ENCODE peak calls at places on chromosomes 1 and 21, in eight cellular contexts. X, V, K, I, F, Q, C and J are unnamed samples.

GRCh38 chr1:37303884-37304574 is 170.4 kb upstream of the ZC3H12A start:
- DNase-seq in I (no peak), C (no peak), V (no peak), Q (peak), X (no peak), F (no peak), K (no peak), J (no peak)

GRCh38 chr1:67987046-67987799 is 63.2 kb downstream of the DIRAS3 start:
- DNase-seq in I (no peak), C (no peak), K (no peak), F (no peak), Q (no peak), X (peak), V (peak), J (no peak)

GRCh38 chr1:179164494-179164893 is 65.0 kb downstream of the ABL2 start:
- DNase-seq in X (peak), C (no peak), K (peak), I (peak), F (no peak), Q (no peak), V (peak), J (no peak)

GRCh38 chr1:176904057-176904815 is 260.3 kb downstream of the ASTN1 start:
- DNase-seq in I (no peak), F (no peak), K (no peak), X (no peak), Q (no peak), C (no peak), V (no peak), J (no peak)

GRCh38 chr1:154418062-154418897 is 13.1 kb downstream of the IL6R start:
- DNase-seq in Q (peak), F (no peak), I (no peak), C (no peak), V (no peak), X (no peak), K (no peak), J (no peak)

GRCh38 chr21:14366998-14367397 is 15.9 kb downstream of the HSPA13 start:
- DNase-seq in I (no peak), C (no peak), Q (no peak), F (no peak), X (no peak), V (no peak), K (no peak), J (no peak)

GRCh38 chr1:32893198-32894018 is 7.1 kb downstream of the HPCA start:
- DNase-seq in X (peak), C (no peak), I (no peak), K (no peak), Q (peak), F (peak), V (peak), J (no peak)

GRCh38 chr1:161502641-161503393 is 2.4 kb upstream of the FCGR2A start:
- DNase-seq in X (peak), I (peak), C (no peak), K (no peak), F (no peak), V (no peak), Q (no peak), J (no peak)

GRCh38 chr1:111424281-111424680 is 3.3 kb downstream of the OVGP1 start:
- DNase-seq in F (no peak), Q (no peak), I (no peak), K (no peak), C (no peak), X (no peak), V (no peak), J (no peak)

GRCh38 chr21:45894107-45894810 is 87.3 kb upstream of the COL6A1 start:
- DNase-seq in X (peak), K (no peak), I (no peak), V (peak), F (no peak), Q (no peak), C (no peak), J (no peak)

GRCh38 chr1:56489695-56490094 is 89.7 kb downstream of the PLPP3 start:
- DNase-seq in Q (no peak), I (no peak), F (no peak), C (no peak), V (no peak), X (no peak), K (no peak), J (no peak)

GRCh38 chr1:69982992-69983391 is 222.4 kb downstream of the LRRC40 start:
- DNase-seq in I (peak), Q (no peak), C (no peak), F (no peak), K (no peak), X (peak), V (peak), J (no peak)

GRCh38 chr1:161166669-161167548 is 683 bp downstream of the PPOX start:
- DNase-seq in K (no peak), X (peak), Q (peak), C (no peak), F (peak), V (peak), I (no peak), J (no peak)

GRCh38 chr1:229228522-229228921 is 42.4 kb upstream of the RAB4A start:
- DNase-seq in F (no peak), X (no peak), C (no peak), V (no peak), Q (no peak), K (no peak), I (no peak), J (no peak)